ENCODE peak calls at places on chromosomes 16 and 17, in seven cellular contexts. Z is SK-N-SH, Q is MM.1S, S is HCT116, W is neural progenitor cell, P is OCI-LY7, B is PC-3. H is an unnamed sample.

GRCh38 chr17:51660266-51660665 is 399.9 kb downstream of the UTP18 start:
- DNase-seq in Z (no peak), Q (no peak), S (no peak), W (no peak), P (no peak), B (no peak), H (no peak)

GRCh38 chr17:3966720-3967363 is 2.6 kb upstream of the ATP2A3 start:
- DNase-seq in Z (no peak), Q (no peak), S (no peak), W (no peak), P (peak; percentile 69), B (no peak), H (no peak)

GRCh38 chr16:26762596-26762995 is 304.1 kb upstream of the C16orf82 start:
- DNase-seq in Z (no peak), Q (no peak), S (no peak), W (peak; percentile 30), P (no peak), B (no peak), H (no peak)

GRCh38 chr17:50020841-50021599 is 26.0 kb upstream of the DLX3 start:
- DNase-seq in Z (no peak), Q (no peak), S (no peak), W (no peak), P (no peak), B (no peak), H (no peak)

GRCh38 chr16:12536412-12536746 is 267.3 kb downstream of the CPPED1 start:
- DNase-seq in Z (no peak), Q (no peak), S (no peak), W (no peak), P (no peak), B (no peak), H (no peak)

GRCh38 chr17:50222922-50223321 is 21.5 kb upstream of the COL1A1 start:
- DNase-seq in Z (no peak), Q (no peak), S (no peak), W (no peak), P (no peak), B (no peak), H (peak; percentile 27)

GRCh38 chr17:80146121-80147034 is 550 bp downstream of the EIF4A3 start:
- DNase-seq in Z (peak; percentile 79), Q (peak; percentile 43), S (no peak), W (peak; percentile 75), P (peak; percentile 71), B (peak; percentile 20), H (peak; percentile 56)

GRCh38 chr16:24800586-24800985 is 45.2 kb upstream of the SLC5A11 start:
- DNase-seq in Z (no peak), Q (no peak), S (no peak), W (no peak), P (no peak), B (peak; percentile 13), H (peak; percentile 62)

GRCh38 chr17:37742762-37743611 is 1.9 kb downstream of the HNF1B start:
- DNase-seq in Z (peak; percentile 47), Q (no peak), S (no peak), W (peak; percentile 59), P (no peak), B (peak; percentile 42), H (peak; percentile 29)

GRCh38 chr17:40500709-40501108 is 714 bp downstream of the TNS4 start:
- DNase-seq in Z (no peak), Q (no peak), S (no peak), W (no peak), P (no peak), B (no peak), H (no peak)

GRCh38 chr17:66964930-66965800 is 658 bp downstream of the CACNG4 start:
- DNase-seq in Z (peak; percentile 99), Q (no peak), S (no peak), W (peak; percentile 74), P (no peak), B (peak; percentile 34), H (no peak)

GRCh38 chr17:51434434-51435170 is 174.3 kb downstream of the UTP18 start:
- DNase-seq in Z (no peak), Q (no peak), S (peak; percentile 83), W (no peak), P (no peak), B (peak; percentile 52), H (no peak)

GRCh38 chr17:76796081-76796480 is 58.2 kb downstream of the MFSD11 start:
- DNase-seq in Z (no peak), Q (no peak), S (no peak), W (no peak), P (no peak), B (no peak), H (no peak)

GRCh38 chr16:27199747-27200146 is 3.6 kb upstream of the KDM8 start:
- DNase-seq in Z (no peak), Q (peak; percentile 85), S (no peak), W (no peak), P (peak; percentile 86), B (no peak), H (no peak)

GRCh38 chr16:74743668-74744299 is 30.8 kb downstream of the FA2H start:
- DNase-seq in Z (no peak), Q (no peak), S (peak; percentile 97), W (no peak), P (no peak), B (peak; percentile 95), H (peak; percentile 50)

DNA sequence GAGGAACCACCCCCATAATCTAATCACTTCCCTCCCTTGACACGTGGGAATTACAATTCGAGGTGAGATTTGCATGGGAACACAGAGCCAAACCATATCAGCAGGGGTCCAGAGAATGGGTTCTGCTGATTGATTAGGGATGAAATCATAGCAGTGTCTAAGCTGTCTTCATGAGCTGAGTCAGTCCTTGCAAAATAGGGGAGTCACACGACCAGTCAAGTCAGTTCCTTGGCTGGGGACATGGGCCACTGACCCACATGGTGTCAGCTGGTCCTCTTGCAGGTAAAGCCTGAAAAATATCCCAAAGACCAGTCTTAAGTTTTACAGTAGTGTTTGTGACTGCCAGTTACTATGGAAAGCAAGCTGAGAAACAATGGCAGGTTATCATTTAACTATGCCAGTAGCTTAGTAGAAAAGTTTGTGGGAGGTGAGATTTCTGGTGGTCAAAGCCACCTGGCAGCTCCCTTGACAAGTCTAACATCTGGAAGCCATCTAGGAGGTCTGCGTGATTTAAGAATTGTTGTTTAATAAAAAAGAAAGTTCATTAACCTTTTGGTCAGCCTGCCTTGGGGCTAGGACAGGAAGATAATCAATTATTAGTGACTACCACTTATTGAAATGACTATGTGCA is 15.7 kb upstream of the ATF7IP2 start:
- DNase-seq in Z (no peak), Q (no peak), S (no peak), W (no peak), P (no peak), B (no peak), H (no peak)
- TF ChIP-seq EZH2phosphoT487 in Z (no peak), Q (no peak), S (no peak), W (no peak), P (no peak), B (no peak), H (no peak)

GRCh38 chr16:87303962-87304521 is 13.2 kb downstream of the C16orf95 start:
- DNase-seq in Z (no peak), Q (no peak), S (no peak), W (no peak), P (no peak), B (no peak), H (no peak)

GRCh38 chr16:87305505-87306391 is 11.4 kb downstream of the C16orf95 start:
- DNase-seq in Z (no peak), Q (no peak), S (no peak), W (peak; percentile 28), P (no peak), B (no peak), H (peak; percentile 35)

GRCh38 chr16:87298857-87299465 is 18.2 kb downstream of the C16orf95 start:
- DNase-seq in Z (no peak), Q (no peak), S (no peak), W (no peak), P (no peak), B (no peak), H (no peak)

GRCh38 chr16:87304951-87305350 is 12.2 kb downstream of the C16orf95 start:
- DNase-seq in Z (no peak), Q (no peak), S (no peak), W (no peak), P (no peak), B (no peak), H (no peak)

GRCh38 chr16:87303431-87303930 is 13.7 kb downstream of the C16orf95 start:
- DNase-seq in Z (no peak), Q (no peak), S (no peak), W (no peak), P (peak; percentile 62), B (peak; percentile 4), H (no peak)
- TF ChIP-seq EZH2phosphoT487 in Z (no peak), Q (no peak), S (no peak), W (no peak), P (no peak), B (no peak), H (no peak)

DNA sequence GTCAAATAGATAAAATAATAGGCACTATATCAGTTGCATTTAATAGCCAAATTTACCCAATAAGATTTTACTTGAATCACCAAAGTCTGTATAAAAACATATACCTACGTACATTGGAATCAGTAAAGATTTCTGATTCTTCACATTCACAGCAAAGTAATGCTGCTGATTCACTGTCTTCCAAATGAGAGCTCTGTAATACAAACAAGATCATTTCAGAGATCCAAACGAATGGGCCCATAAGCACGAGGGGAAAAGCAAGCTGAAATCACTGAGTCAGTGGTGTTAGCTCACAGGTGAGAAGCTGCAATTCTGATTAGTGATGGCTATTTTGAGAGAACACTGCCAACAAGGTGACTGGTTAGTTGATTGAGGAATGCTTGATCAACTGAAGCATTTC is 81.3 kb downstream of the SSH2 start:
- DNase-seq in Z (no peak), Q (no peak), S (no peak), W (no peak), P (no peak), B (no peak), H (no peak)
- TF ChIP-seq EZH2phosphoT487 in Z (no peak), Q (no peak), S (no peak), W (no peak), P (no peak), B (no peak), H (no peak)

GRCh38 chr16:78551487-78552085 is 452.1 kb downstream of the WWOX start:
- DNase-seq in Z (no peak), Q (peak; percentile 9), S (no peak), W (peak; percentile 67), P (no peak), B (no peak), H (no peak)
- TF ChIP-seq EZH2phosphoT487 in Z (no peak), Q (no peak), S (no peak), W (no peak), P (no peak), B (no peak), H (no peak)

DNA sequence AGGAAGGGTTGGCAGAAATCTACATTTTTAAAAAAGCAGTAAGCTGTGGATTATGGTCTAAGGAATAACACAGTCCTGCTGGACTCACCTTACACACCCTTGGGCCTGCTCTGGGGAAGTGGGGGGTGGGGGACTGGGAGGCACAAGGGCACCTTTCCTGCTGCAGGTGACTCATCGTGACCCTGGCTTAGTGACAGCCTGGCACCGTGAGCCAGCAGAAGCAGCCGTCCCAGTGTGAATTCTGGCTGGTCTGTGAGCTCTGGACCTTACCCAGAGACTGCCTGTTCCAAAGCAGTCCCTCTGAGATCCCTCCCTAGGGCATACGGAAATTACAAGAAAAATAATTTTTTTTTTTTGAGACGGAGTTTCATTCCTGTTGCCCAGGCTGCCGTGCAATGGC is 4.2 kb upstream of the CRK start:
- DNase-seq in Z (no peak), Q (no peak), S (no peak), W (no peak), P (no peak), B (peak; percentile 66), H (peak; percentile 67)
- TF ChIP-seq EZH2phosphoT487 in Z (no peak), Q (no peak), S (no peak), W (no peak), P (no peak), B (no peak), H (no peak)

H was measured in GM23248.